ENCODE peak calls at places on chromosomes 12 and 14, in six cellular contexts. One of them, this sample, is unnamed.

GRCh38 chr12:24039113-24039525 is 89.6 kb upstream of the SOX5 start:
- DNase-seq in dorsolateral prefrontal cortex: no peak
- DNase-seq in astrocyte of the spinal cord: peak
- DNase-seq in GM23338: no peak
- DNase-seq in pancreas: no peak
- DNase-seq in lung: no peak
- DNase-seq in this sample: peak

GRCh38 chr14:92492261-92492660 is 21.3 kb upstream of the RIN3 start:
- DNase-seq in astrocyte of the spinal cord: no peak
- DNase-seq in pancreas: no peak
- DNase-seq in GM23338: no peak
- DNase-seq in lung: peak
- DNase-seq in dorsolateral prefrontal cortex: no peak
- DNase-seq in this sample: peak

GRCh38 chr12:14384783-14385638 is 19.5 kb downstream of the ATF7IP start:
- DNase-seq in GM23338: peak
- DNase-seq in dorsolateral prefrontal cortex: no peak
- DNase-seq in lung: peak
- DNase-seq in pancreas: peak
- DNase-seq in astrocyte of the spinal cord: peak
- DNase-seq in this sample: peak

GRCh38 chr12:112524676-112525425 is 106.1 kb downstream of the PTPN11 start:
- DNase-seq in dorsolateral prefrontal cortex: no peak
- DNase-seq in lung: no peak
- DNase-seq in astrocyte of the spinal cord: peak
- DNase-seq in GM23338: peak
- DNase-seq in pancreas: no peak
- DNase-seq in this sample: peak

GRCh38 chr12:14395059-14395778 is 29.7 kb downstream of the ATF7IP start:
- DNase-seq in lung: no peak
- DNase-seq in pancreas: no peak
- DNase-seq in astrocyte of the spinal cord: no peak
- DNase-seq in GM23338: no peak
- DNase-seq in dorsolateral prefrontal cortex: no peak
- DNase-seq in this sample: no peak

GRCh38 chr14:22900088-22900799 is 17.2 kb downstream of the REM2 start:
- DNase-seq in lung: no peak
- DNase-seq in GM23338: peak
- DNase-seq in dorsolateral prefrontal cortex: no peak
- DNase-seq in pancreas: no peak
- DNase-seq in astrocyte of the spinal cord: peak
- DNase-seq in this sample: peak

GRCh38 chr14:91835920-91836843 is 31.2 kb downstream of the TC2N start:
- DNase-seq in lung: peak
- DNase-seq in GM23338: peak
- DNase-seq in pancreas: peak
- DNase-seq in dorsolateral prefrontal cortex: no peak
- DNase-seq in astrocyte of the spinal cord: no peak
- DNase-seq in this sample: no peak

GRCh38 chr14:79369359-79370332 is 841.7 kb downstream of the DIO2 start:
- DNase-seq in lung: no peak
- DNase-seq in GM23338: no peak
- DNase-seq in astrocyte of the spinal cord: peak
- DNase-seq in pancreas: peak
- DNase-seq in dorsolateral prefrontal cortex: no peak
- DNase-seq in this sample: peak

GRCh38 chr14:99752486-99753121 is 40.6 kb upstream of the EML1 start:
- DNase-seq in dorsolateral prefrontal cortex: no peak
- DNase-seq in GM23338: no peak
- DNase-seq in pancreas: no peak
- DNase-seq in astrocyte of the spinal cord: peak
- DNase-seq in lung: no peak
- DNase-seq in this sample: peak

GRCh38 chr14:72000907-72001306 is 68.7 kb downstream of the RGS6 start:
- DNase-seq in dorsolateral prefrontal cortex: peak
- DNase-seq in lung: no peak
- DNase-seq in pancreas: no peak
- DNase-seq in GM23338: no peak
- DNase-seq in astrocyte of the spinal cord: no peak
- DNase-seq in this sample: no peak

GRCh38 chr14:44180975-44181374 is 326.1 kb downstream of the FSCB start:
- DNase-seq in GM23338: no peak
- DNase-seq in lung: no peak
- DNase-seq in astrocyte of the spinal cord: no peak
- DNase-seq in dorsolateral prefrontal cortex: no peak
- DNase-seq in pancreas: no peak
- DNase-seq in this sample: peak

GRCh38 chr14:23056956-23057756 is at the start of gene CDH24:
- DNase-seq in pancreas: peak
- DNase-seq in GM23338: peak
- DNase-seq in astrocyte of the spinal cord: peak
- DNase-seq in dorsolateral prefrontal cortex: peak
- DNase-seq in lung: peak
- DNase-seq in this sample: peak

GRCh38 chr14:56338674-56339073 is 220.5 kb downstream of the PELI2 start:
- DNase-seq in lung: no peak
- DNase-seq in dorsolateral prefrontal cortex: no peak
- DNase-seq in pancreas: no peak
- DNase-seq in astrocyte of the spinal cord: no peak
- DNase-seq in GM23338: no peak
- DNase-seq in this sample: no peak

GRCh38 chr14:70257526-70257925 is 68.8 kb upstream of the SLC8A3 start:
- DNase-seq in pancreas: peak
- DNase-seq in GM23338: peak
- DNase-seq in lung: no peak
- DNase-seq in astrocyte of the spinal cord: no peak
- DNase-seq in dorsolateral prefrontal cortex: no peak
- DNase-seq in this sample: no peak

GRCh38 chr14:36591482-36591881 is 9.1 kb upstream of the NKX2-8 start:
- DNase-seq in dorsolateral prefrontal cortex: no peak
- DNase-seq in pancreas: no peak
- DNase-seq in astrocyte of the spinal cord: no peak
- DNase-seq in lung: no peak
- DNase-seq in GM23338: no peak
- DNase-seq in this sample: no peak

GRCh38 chr12:47326190-47326589 is 246.4 kb upstream of the AMIGO2 start:
- DNase-seq in dorsolateral prefrontal cortex: no peak
- DNase-seq in GM23338: no peak
- DNase-seq in lung: no peak
- DNase-seq in pancreas: no peak
- DNase-seq in astrocyte of the spinal cord: no peak
- DNase-seq in this sample: no peak

GRCh38 chr14:95496690-95497241 is 19.7 kb downstream of the SYNE3 start:
- DNase-seq in astrocyte of the spinal cord: peak
- DNase-seq in lung: no peak
- DNase-seq in pancreas: no peak
- DNase-seq in dorsolateral prefrontal cortex: no peak
- DNase-seq in GM23338: no peak
- DNase-seq in this sample: peak

GRCh38 chr14:79404874-79405273 is 806.4 kb downstream of the DIO2 start:
- DNase-seq in GM23338: no peak
- DNase-seq in astrocyte of the spinal cord: peak
- DNase-seq in lung: no peak
- DNase-seq in pancreas: no peak
- DNase-seq in dorsolateral prefrontal cortex: no peak
- DNase-seq in this sample: no peak

GRCh38 chr14:38143170-38143569 is 64.5 kb upstream of the SSTR1 start:
- DNase-seq in lung: no peak
- DNase-seq in astrocyte of the spinal cord: no peak
- DNase-seq in pancreas: no peak
- DNase-seq in dorsolateral prefrontal cortex: no peak
- DNase-seq in GM23338: no peak
- DNase-seq in this sample: no peak

GRCh38 chr14:104926619-104927431 is 2.1 kb downstream of the PLD4 start:
- DNase-seq in GM23338: peak
- DNase-seq in astrocyte of the spinal cord: no peak
- DNase-seq in pancreas: no peak
- DNase-seq in dorsolateral prefrontal cortex: peak
- DNase-seq in lung: no peak
- DNase-seq in this sample: no peak

GRCh38 chr14:95479494-95479893 is 37.0 kb downstream of the SYNE3 start:
- DNase-seq in pancreas: no peak
- DNase-seq in lung: no peak
- DNase-seq in dorsolateral prefrontal cortex: no peak
- DNase-seq in astrocyte of the spinal cord: no peak
- DNase-seq in GM23338: no peak
- DNase-seq in this sample: no peak

GRCh38 chr12:26116829-26117228 is 8.0 kb downstream of the BHLHE41 start:
- DNase-seq in GM23338: peak
- DNase-seq in lung: no peak
- DNase-seq in dorsolateral prefrontal cortex: no peak
- DNase-seq in pancreas: no peak
- DNase-seq in astrocyte of the spinal cord: no peak
- DNase-seq in this sample: no peak

GRCh38 chr12:22271036-22271435 is 63.5 kb downstream of the ST8SIA1 start:
- DNase-seq in GM23338: no peak
- DNase-seq in astrocyte of the spinal cord: peak
- DNase-seq in dorsolateral prefrontal cortex: no peak
- DNase-seq in lung: no peak
- DNase-seq in pancreas: no peak
- DNase-seq in this sample: peak

GRCh38 chr14:61662437-61663311 is 32.6 kb upstream of the HIF1A start:
- DNase-seq in dorsolateral prefrontal cortex: no peak
- DNase-seq in pancreas: peak
- DNase-seq in lung: peak
- DNase-seq in GM23338: peak
- DNase-seq in astrocyte of the spinal cord: peak
- DNase-seq in this sample: peak

GRCh38 chr14:61661471-61661988 is 33.8 kb upstream of the HIF1A start:
- DNase-seq in GM23338: no peak
- DNase-seq in pancreas: no peak
- DNase-seq in lung: no peak
- DNase-seq in dorsolateral prefrontal cortex: no peak
- DNase-seq in astrocyte of the spinal cord: peak
- DNase-seq in this sample: peak

GRCh38 chr14:61659582-61659981 is 35.7 kb upstream of the HIF1A start:
- DNase-seq in pancreas: no peak
- DNase-seq in lung: no peak
- DNase-seq in dorsolateral prefrontal cortex: no peak
- DNase-seq in GM23338: no peak
- DNase-seq in astrocyte of the spinal cord: no peak
- DNase-seq in this sample: peak

GRCh38 chr14:61662001-61662400 is 33.3 kb upstream of the HIF1A start:
- DNase-seq in GM23338: no peak
- DNase-seq in pancreas: no peak
- DNase-seq in astrocyte of the spinal cord: peak
- DNase-seq in dorsolateral prefrontal cortex: no peak
- DNase-seq in lung: no peak
- DNase-seq in this sample: peak

DNA sequence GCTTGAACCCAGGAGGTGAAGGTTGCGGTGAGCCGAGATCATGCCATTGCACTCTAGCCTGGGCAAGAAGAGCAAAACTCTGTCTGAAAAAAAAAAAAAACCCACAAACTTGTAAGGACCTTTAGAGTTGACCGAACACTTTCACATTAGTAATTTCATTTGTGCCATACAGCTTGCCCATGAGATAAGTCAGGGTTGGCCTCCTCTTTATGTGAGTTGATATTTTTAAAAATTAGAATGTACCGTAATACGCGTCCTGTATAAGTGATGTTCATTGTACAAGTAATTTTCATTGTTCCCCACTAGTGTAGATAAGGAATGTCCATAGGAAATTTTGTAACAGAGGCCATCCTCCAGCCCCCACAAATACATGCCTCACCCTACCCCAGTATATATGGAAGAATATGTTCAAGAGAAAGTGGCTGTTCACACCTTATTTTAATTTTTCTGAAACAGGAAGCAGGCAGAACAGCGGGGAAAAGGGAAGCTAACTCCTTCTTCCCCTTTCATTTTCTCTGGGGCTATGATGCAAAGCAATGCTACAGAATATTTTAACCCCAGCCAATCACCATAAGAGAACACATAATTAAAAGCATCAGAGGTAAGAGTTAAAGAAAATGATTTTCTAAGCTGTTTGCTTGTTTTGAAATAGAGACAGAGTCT is 31.9 kb upstream of the HIF1A start:
- DNase-seq in lung: no peak
- DNase-seq in astrocyte of the spinal cord: no peak
- DNase-seq in pancreas: no peak
- DNase-seq in dorsolateral prefrontal cortex: no peak
- DNase-seq in GM23338: no peak
- DNase-seq in this sample: no peak
- H3K4me3 ChIP-seq in lung: no peak
- H3K4me3 ChIP-seq in astrocyte of the spinal cord: no peak
- H3K4me3 ChIP-seq in pancreas: no peak
- H3K4me3 ChIP-seq in dorsolateral prefrontal cortex: no peak
- H3K4me3 ChIP-seq in GM23338: no peak
- H3K4me3 ChIP-seq in this sample: no peak

GRCh38 chr12:7061596-7061995 is 1.1 kb downstream of the C1S start:
- DNase-seq in dorsolateral prefrontal cortex: no peak
- DNase-seq in pancreas: no peak
- DNase-seq in GM23338: no peak
- DNase-seq in astrocyte of the spinal cord: no peak
- DNase-seq in lung: no peak
- DNase-seq in this sample: no peak
- H3K4me3 ChIP-seq in dorsolateral prefrontal cortex: no peak
- H3K4me3 ChIP-seq in pancreas: no peak
- H3K4me3 ChIP-seq in GM23338: no peak
- H3K4me3 ChIP-seq in astrocyte of the spinal cord: no peak
- H3K4me3 ChIP-seq in lung: no peak
- H3K4me3 ChIP-seq in this sample: peak

DNA sequence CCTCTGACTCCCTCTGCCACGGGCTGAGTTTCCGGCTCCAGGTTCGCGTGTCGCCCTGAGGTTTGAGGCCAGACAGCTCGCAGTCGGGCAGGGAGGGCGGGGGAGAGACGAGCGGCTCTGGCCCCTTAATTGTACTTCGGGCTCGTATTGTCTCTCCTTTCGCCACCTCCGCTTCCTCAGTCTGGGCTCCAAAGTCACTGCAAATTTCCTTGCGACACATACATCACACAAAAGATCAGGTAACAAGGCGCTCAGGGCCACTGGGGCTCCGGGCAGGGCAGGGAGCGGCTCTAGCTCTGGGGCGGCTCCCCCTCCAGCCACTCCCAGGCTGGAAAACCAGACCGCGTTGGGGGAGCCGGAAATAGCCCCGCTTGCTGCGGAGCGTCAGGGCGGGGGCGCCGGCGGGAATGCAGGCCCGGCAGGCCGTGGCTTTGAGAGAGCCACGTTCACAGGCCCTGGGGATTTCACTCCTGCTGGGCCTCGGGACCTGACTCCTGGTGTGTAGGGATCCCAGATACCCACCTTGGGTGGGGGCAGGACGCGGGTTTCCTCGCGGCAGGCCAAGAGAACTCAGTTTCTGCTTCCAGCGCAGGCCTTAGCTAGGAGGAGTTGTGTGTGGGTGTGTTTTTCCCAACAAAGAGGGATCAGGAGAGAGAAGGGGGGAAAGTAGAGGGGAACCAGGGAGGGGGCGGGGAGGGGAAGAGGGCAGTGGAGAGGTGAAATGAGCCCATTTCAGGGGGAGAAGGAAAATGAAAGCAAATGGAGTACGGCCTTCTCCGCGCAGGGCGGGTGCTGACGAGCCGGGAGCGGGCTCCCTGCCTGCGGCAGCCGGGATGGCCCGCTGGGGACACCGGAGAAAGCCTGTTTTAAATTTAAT is 4.4 kb upstream of the HOXC9 start:
- DNase-seq in dorsolateral prefrontal cortex: no peak
- DNase-seq in pancreas: no peak
- DNase-seq in lung: no peak
- DNase-seq in GM23338: peak
- DNase-seq in astrocyte of the spinal cord: no peak
- DNase-seq in this sample: no peak
- H3K4me3 ChIP-seq in dorsolateral prefrontal cortex: peak
- H3K4me3 ChIP-seq in pancreas: no peak
- H3K4me3 ChIP-seq in lung: peak
- H3K4me3 ChIP-seq in GM23338: peak
- H3K4me3 ChIP-seq in astrocyte of the spinal cord: peak
- H3K4me3 ChIP-seq in this sample: peak

GRCh38 chr12:104702565-104703139 is 245.9 kb downstream of the CHST11 start:
- DNase-seq in dorsolateral prefrontal cortex: no peak
- DNase-seq in GM23338: no peak
- DNase-seq in astrocyte of the spinal cord: peak
- DNase-seq in pancreas: peak
- DNase-seq in lung: no peak
- DNase-seq in this sample: peak
- H3K4me3 ChIP-seq in dorsolateral prefrontal cortex: no peak
- H3K4me3 ChIP-seq in GM23338: no peak
- H3K4me3 ChIP-seq in astrocyte of the spinal cord: no peak
- H3K4me3 ChIP-seq in pancreas: no peak
- H3K4me3 ChIP-seq in lung: no peak
- H3K4me3 ChIP-seq in this sample: peak

This sample was measured in cardiac fibroblast.